ENCODE peak calls at places on chromosome 6, in ten cellular contexts. N is central memory CD8-positive, alpha-beta T cell; K is heart right ventricle; D is stimulated activated naive CD8-positive, alpha-beta T cell treated with anti-CD3 and anti-CD28 coated beads, Interleukin-15, Interleukin-2, amounts not matched to agents 100 U/mL and 50 U/mL, for 24 hours; U is Right ventricle myocardium superior; T is Panc1; J is upper lobe of left lung; P is pancreas; S is PC-3; Z is mucosa of descending colon. W is an unnamed sample.

GRCh38 chr6:132253906-132254305 is 147.4 kb downstream of the MOXD1 start:
- ATAC-seq in N (no peak), K (no peak), D (no peak), U (no peak), T (no peak), J (no peak), P (no peak), S (no peak), Z (no peak), W (no peak)

GRCh38 chr6:166598441-166599138 is 12.1 kb upstream of the RAMACL start:
- ATAC-seq in N (no peak), K (peak), D (no peak), U (peak), T (no peak), J (peak), P (peak), S (no peak), Z (peak), W (no peak)

GRCh38 chr6:32337166-32337805 is 34.4 kb downstream of the TSBP1 start:
- ATAC-seq in N (no peak), K (no peak), D (no peak), U (peak), T (no peak), J (no peak), P (no peak), S (no peak), Z (no peak), W (no peak)

GRCh38 chr6:2157441-2158127 is 87.8 kb downstream of the GMDS start:
- ATAC-seq in N (no peak), K (no peak), D (peak), U (no peak), T (no peak), J (no peak), P (no peak), S (no peak), Z (no peak), W (peak)

GRCh38 chr6:57040011-57040410 is 6.5 kb upstream of the KIAA1586 start:
- ATAC-seq in N (no peak), K (no peak), D (no peak), U (no peak), T (peak), J (no peak), P (no peak), S (peak), Z (no peak), W (no peak)

GRCh38 chr6:128456510-128457244 is 63.7 kb downstream of the PTPRK start:
- ATAC-seq in N (no peak), K (no peak), D (no peak), U (no peak), T (no peak), J (no peak), P (no peak), S (no peak), Z (peak), W (no peak)

GRCh38 chr6:147406783-147407182 is 101.7 kb upstream of the SAMD5 start:
- ATAC-seq in N (no peak), K (no peak), D (no peak), U (no peak), T (no peak), J (no peak), P (no peak), S (no peak), Z (no peak), W (no peak)

GRCh38 chr6:131929227-131929626 is 21.9 kb downstream of the CCN2 start:
- ATAC-seq in N (no peak), K (no peak), D (no peak), U (no peak), T (no peak), J (no peak), P (no peak), S (no peak), Z (no peak), W (no peak)

GRCh38 chr6:163772701-163773100 is 358.2 kb downstream of the QKI start:
- ATAC-seq in N (no peak), K (no peak), D (no peak), U (no peak), T (no peak), J (no peak), P (no peak), S (no peak), Z (no peak), W (no peak)

GRCh38 chr6:107698146-107698545 is 126.0 kb downstream of the SCML4 start:
- ATAC-seq in N (no peak), K (no peak), D (no peak), U (no peak), T (no peak), J (no peak), P (no peak), S (no peak), Z (no peak), W (no peak)

GRCh38 chr6:39214846-39215639 is 14.2 kb downstream of the KCNK5 start:
- ATAC-seq in N (no peak), K (peak), D (no peak), U (peak), T (peak), J (peak), P (peak), S (peak), Z (peak), W (no peak)

GRCh38 chr6:3370361-3371221 is 86.3 kb downstream of the SLC22A23 start:
- ATAC-seq in N (peak), K (no peak), D (no peak), U (no peak), T (no peak), J (no peak), P (peak), S (no peak), Z (peak), W (peak)

GRCh38 chr6:167731731-167732422 is 94.8 kb upstream of the AFDN start:
- ATAC-seq in N (no peak), K (no peak), D (no peak), U (no peak), T (peak), J (no peak), P (no peak), S (no peak), Z (no peak), W (no peak)

GRCh38 chr6:18179770-18180393 is 24.7 kb downstream of the KDM1B start:
- ATAC-seq in N (no peak), K (no peak), D (no peak), U (peak), T (no peak), J (peak), P (peak), S (no peak), Z (peak), W (no peak)

GRCh38 chr6:66931787-66932186 is 1224.8 kb upstream of the EYS start:
- ATAC-seq in N (no peak), K (no peak), D (no peak), U (no peak), T (no peak), J (no peak), P (no peak), S (no peak), Z (no peak), W (no peak)

GRCh38 chr6:14719273-14719672 is 526.6 kb upstream of the JARID2 start:
- ATAC-seq in N (no peak), K (no peak), D (no peak), U (peak), T (no peak), J (no peak), P (no peak), S (no peak), Z (no peak), W (no peak)

W was measured in activated T-helper 17 cell treated with anti-CD3 and anti-CD28 coated beads, Interleukin-2, amount 50 U/mL, for 72 hours.